ENCODE peak calls at places on chromosomes 16 and 17, in six cellular contexts. V is stimulated activated naive B cell treated with anti-CD40 and anti-IgM and Interleukin-4, amounts not matched to agents 10 μg/mL and 1 μg/mL and 100 μg/mL, for 72 hours; I is C1 segment of cervical spinal cord; F is activated CD4-positive, alpha-beta T cell treated with anti-CD3 and anti-CD28 coated beads, Interleukin-2, amount 50 U/mL, for 1 hour; E is pancreas; O is CD8-positive, alpha-beta memory T cell. M is an unnamed sample.
A peak's percentile ranks its signal among the peaks of the same experiment; 100 is the strongest.

GRCh38 chr16:15440852-15441251 is 6.5 kb downstream of the BMERB1 start:
- DNase-seq in V (no peak), I (no peak), F (no peak), E (no peak), O (no peak), M (no peak)

GRCh38 chr16:88754912-88755744 is 29.9 kb downstream of the PIEZO1 start:
- DNase-seq in V (no peak), I (no peak), F (no peak), E (no peak), O (no peak), M (peak; percentile 43)

GRCh38 chr17:55480907-55481306 is 30.3 kb downstream of the SMIM36 start:
- DNase-seq in V (no peak), I (no peak), F (no peak), E (no peak), O (no peak), M (no peak)

GRCh38 chr17:79919164-79919585 is 79.9 kb upstream of the CBX4 start:
- DNase-seq in V (no peak), I (no peak), F (no peak), E (peak; percentile 97), O (no peak), M (no peak)

GRCh38 chr17:75783803-75784472 is 668 bp upstream of the UNK start:
- DNase-seq in V (no peak), I (no peak), F (no peak), E (peak; percentile 71), O (no peak), M (no peak)

GRCh38 chr16:12586701-12587100 is 217.0 kb downstream of the CPPED1 start:
- DNase-seq in V (no peak), I (no peak), F (no peak), E (no peak), O (no peak), M (no peak)

GRCh38 chr17:37098910-37099664 is 150.3 kb downstream of the AATF start:
- DNase-seq in V (no peak), I (no peak), F (no peak), E (no peak), O (no peak), M (no peak)

GRCh38 chr17:8338806-8339205 is 834 bp upstream of the ODF4 start:
- DNase-seq in V (no peak), I (no peak), F (no peak), E (no peak), O (no peak), M (no peak)

GRCh38 chr16:82379601-82380000 is 209.6 kb upstream of the MPHOSPH6 start:
- DNase-seq in V (no peak), I (no peak), F (no peak), E (no peak), O (no peak), M (no peak)

GRCh38 chr16:23934610-23935009 is 98.8 kb downstream of the PRKCB start:
- DNase-seq in V (no peak), I (no peak), F (no peak), E (no peak), O (no peak), M (no peak)

GRCh38 chr16:84177740-84178070 is 9.2 kb downstream of the TAF1C start:
- DNase-seq in V (no peak), I (no peak), F (no peak), E (no peak), O (no peak), M (no peak)

GRCh38 chr17:5583426-5584382 is 605 bp downstream of the NLRP1 start:
- DNase-seq in V (no peak), I (no peak), F (peak; percentile 10), E (no peak), O (no peak), M (no peak)

GRCh38 chr17:68399638-68400403 is 57.5 kb downstream of the WIPI1 start:
- DNase-seq in V (peak; percentile 36), I (no peak), F (no peak), E (no peak), O (no peak), M (peak; percentile 35)

GRCh38 chr16:68236804-68237242 is 896 bp upstream of the ESRP2 start:
- DNase-seq in V (no peak), I (peak; percentile 48), F (no peak), E (no peak), O (no peak), M (no peak)

GRCh38 chr17:1177099-1177996 is 2.4 kb downstream of the ABR start:
- DNase-seq in V (no peak), I (peak; percentile 6), F (no peak), E (no peak), O (no peak), M (no peak)

GRCh38 chr17:29243792-29244191 is 2.9 kb upstream of the CRYBA1 start:
- DNase-seq in V (no peak), I (no peak), F (no peak), E (no peak), O (no peak), M (no peak)

GRCh38 chr17:19296786-19297778 is 59.9 kb downstream of the EPN2 start:
- DNase-seq in V (no peak), I (no peak), F (no peak), E (no peak), O (no peak), M (no peak)

GRCh38 chr17:40978752-40979151 is 5.4 kb downstream of the KRT40 start:
- DNase-seq in V (no peak), I (no peak), F (no peak), E (no peak), O (no peak), M (no peak)

GRCh38 chr16:66026931-66027330 is 339.6 kb upstream of the CDH5 start:
- DNase-seq in V (no peak), I (no peak), F (no peak), E (no peak), O (no peak), M (no peak)

GRCh38 chr16:11355862-11356261 is 10.6 kb downstream of the RMI2 start:
- DNase-seq in V (no peak), I (no peak), F (no peak), E (no peak), O (no peak), M (no peak)

GRCh38 chr17:40696651-40697072 is 6.9 kb downstream of the KRT24 start:
- DNase-seq in V (no peak), I (no peak), F (no peak), E (no peak), O (no peak), M (no peak)

GRCh38 chr17:68182940-68183551 is 64.8 kb upstream of the AMZ2 start:
- DNase-seq in V (no peak), I (no peak), F (peak; percentile 68), E (no peak), O (peak; percentile 72), M (peak; percentile 58)

GRCh38 chr16:52450241-52450640 is 96.7 kb downstream of the TOX3 start:
- DNase-seq in V (no peak), I (no peak), F (no peak), E (no peak), O (no peak), M (no peak)

GRCh38 chr17:43020030-43020621 is 2.1 kb downstream of the VAT1 start:
- DNase-seq in V (no peak), I (no peak), F (no peak), E (no peak), O (no peak), M (no peak)

GRCh38 chr17:55889271-55889670 is 138.4 kb downstream of the PCTP start:
- DNase-seq in V (no peak), I (no peak), F (no peak), E (no peak), O (no peak), M (no peak)

GRCh38 chr16:84820305-84820684 is 510 bp downstream of the CRISPLD2 start:
- DNase-seq in V (no peak), I (peak; percentile 44), F (no peak), E (no peak), O (no peak), M (no peak)

GRCh38 chr17:74923538-74924249 is 379 bp upstream of the OTOP2 start:
- DNase-seq in V (peak; percentile 44), I (no peak), F (peak; percentile 71), E (peak; percentile 65), O (peak; percentile 62), M (peak; percentile 51)

GRCh38 chr16:85490971-85491771 is 122.0 kb upstream of the GSE1 start:
- DNase-seq in V (no peak), I (no peak), F (peak; percentile 34), E (no peak), O (peak; percentile 18), M (peak; percentile 17)

GRCh38 chr17:17204041-17204591 is 2.0 kb downstream of the PLD6 start:
- DNase-seq in V (no peak), I (peak; percentile 20), F (no peak), E (no peak), O (peak; percentile 18), M (no peak)

GRCh38 chr17:66943484-66943883 is 21.0 kb upstream of the CACNG4 start:
- DNase-seq in V (no peak), I (no peak), F (no peak), E (no peak), O (no peak), M (no peak)

GRCh38 chr17:31780436-31780835 is 78.6 kb downstream of the COPRS start:
- DNase-seq in V (no peak), I (no peak), F (no peak), E (no peak), O (no peak), M (no peak)

GRCh38 chr17:42517516-42517915 is 18.5 kb upstream of the NAGLU start:
- DNase-seq in V (peak; percentile 62), I (peak; percentile 18), F (peak; percentile 85), E (peak; percentile 69), O (peak; percentile 76), M (peak; percentile 64)

GRCh38 chr17:61689610-61690180 is 98.7 kb upstream of the NACA2 start:
- DNase-seq in V (no peak), I (no peak), F (no peak), E (no peak), O (no peak), M (no peak)

GRCh38 chr17:79923974-79924638 is 84.9 kb upstream of the CBX4 start:
- DNase-seq in V (no peak), I (no peak), F (peak; percentile 39), E (no peak), O (no peak), M (no peak)

GRCh38 chr17:15341385-15341849 is at the start of gene TEKT3:
- DNase-seq in V (no peak), I (no peak), F (no peak), E (peak; percentile 84), O (no peak), M (no peak)

GRCh38 chr16:77450790-77451487 is 16.1 kb upstream of the ADAMTS18 start:
- DNase-seq in V (no peak), I (peak; percentile 58), F (no peak), E (no peak), O (no peak), M (no peak)

M was measured in CD4-positive, CD25-positive, alpha-beta regulatory T cell.